ENCODE peak calls at places on chromosomes 16 and 17, in eight cellular contexts. M, H, N, J, I, O, G and P are unnamed samples.

GRCh38 chr16:88523381-88524159 is 46.6 kb upstream of the ZC3H18 start:
- DNase-seq in M (no peak), H (no peak), N (no peak), J (no peak), I (no peak), O (no peak), G (no peak), P (no peak)

GRCh38 chr16:88688013-88688778 is 1.9 kb upstream of the SNAI3 start:
- DNase-seq in M (no peak), H (no peak), N (no peak), J (no peak), I (no peak), O (no peak), G (no peak), P (no peak)

GRCh38 chr17:29524692-29525091 is 42.1 kb downstream of the ABHD15 start:
- DNase-seq in M (no peak), H (no peak), N (no peak), J (no peak), I (no peak), O (no peak), G (no peak), P (no peak)

GRCh38 chr16:10622036-10622921 is 41.9 kb upstream of the EMP2 start:
- DNase-seq in M (no peak), H (no peak), N (no peak), J (no peak), I (no peak), O (no peak), G (no peak), P (no peak)

GRCh38 chr17:60920107-60920506 is 242.5 kb downstream of the BCAS3 start:
- DNase-seq in M (no peak), H (no peak), N (no peak), J (no peak), I (no peak), O (no peak), G (no peak), P (no peak)

GRCh38 chr16:77589071-77589755 is 133.1 kb upstream of the NUDT7 start:
- DNase-seq in M (no peak), H (no peak), N (no peak), J (no peak), I (no peak), O (no peak), G (peak; percentile 53), P (no peak)

GRCh38 chr16:67563708-67564468 is 1.6 kb downstream of the CTCF start:
- DNase-seq in M (peak; percentile 95), H (peak; percentile 84), N (no peak), J (peak; percentile 83), I (no peak), O (peak; percentile 81), G (peak; percentile 78), P (no peak)

GRCh38 chr17:20095366-20096080 is 86.4 kb downstream of the SPECC1 start:
- DNase-seq in M (peak; percentile 16), H (peak; percentile 43), N (no peak), J (peak; percentile 42), I (peak; percentile 22), O (peak; percentile 92), G (peak; percentile 51), P (no peak)

GRCh38 chr17:81701288-81702071 is 1.7 kb upstream of the MRPL12 start:
- DNase-seq in M (no peak), H (no peak), N (no peak), J (no peak), I (no peak), O (no peak), G (no peak), P (no peak)

GRCh38 chr17:81700353-81701287 is 2.5 kb upstream of the MRPL12 start:
- DNase-seq in M (no peak), H (no peak), N (no peak), J (no peak), I (no peak), O (no peak), G (no peak), P (no peak)

GRCh38 chr17:81705518-81706231 is 2.5 kb downstream of the MRPL12 start:
- DNase-seq in M (no peak), H (no peak), N (no peak), J (no peak), I (no peak), O (no peak), G (no peak), P (no peak)

GRCh38 chr17:81703747-81704654 is 834 bp downstream of the MRPL12 start:
- DNase-seq in M (no peak), H (no peak), N (no peak), J (no peak), I (no peak), O (no peak), G (no peak), P (no peak)

DNA sequence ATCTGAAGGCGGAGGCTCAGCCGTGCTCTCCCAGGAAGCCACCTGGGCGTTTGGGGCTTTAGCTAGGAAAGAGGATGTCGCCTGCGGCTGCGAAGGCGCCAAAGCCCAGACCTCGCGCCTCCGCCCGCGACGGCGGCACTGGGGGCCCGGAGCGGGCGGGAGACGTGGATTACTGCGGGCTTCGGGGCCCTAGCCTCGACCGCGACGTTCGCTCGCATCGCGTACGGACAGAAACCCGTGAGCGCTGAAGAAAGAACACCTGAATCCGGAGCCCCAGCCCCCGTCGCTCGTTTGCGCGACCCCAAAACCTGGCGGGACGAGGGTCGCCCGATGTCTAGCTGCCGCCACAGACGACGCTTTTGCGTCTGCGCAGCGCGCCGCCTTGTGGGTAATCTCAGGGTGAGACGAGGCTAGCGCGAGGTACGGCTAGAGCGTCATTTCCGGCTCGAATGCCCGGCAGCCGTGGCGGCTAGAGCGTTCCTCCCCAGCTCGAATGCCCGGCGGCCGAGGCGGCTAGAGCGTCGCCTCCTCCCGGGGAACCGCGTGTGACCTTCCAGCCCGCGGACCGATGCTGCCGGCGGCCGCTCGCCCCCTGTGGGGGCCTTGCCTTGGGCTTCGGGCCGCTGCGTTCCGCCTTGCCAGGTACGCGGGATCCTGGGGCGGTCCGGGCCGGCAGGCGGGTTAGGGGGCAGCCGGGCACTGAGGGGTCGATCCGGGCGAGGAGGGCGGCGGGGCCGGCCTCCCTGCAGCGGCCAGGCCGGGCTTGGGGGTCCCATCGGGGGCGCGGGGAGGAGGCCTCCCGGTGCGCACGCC is at the start of gene MRPL12:
- DNase-seq in M (peak; percentile 90), H (peak; percentile 89), N (peak; percentile 92), J (peak; percentile 94), I (peak; percentile 90), O (peak; percentile 94), G (peak; percentile 93), P (no peak)
- TF ChIP-seq CTCF in M (no peak), H (no peak), N (peak; percentile 38), J (no peak), I (no peak), O (peak; percentile 23), G (no peak), P (peak; percentile 26)

GRCh38 chr16:50133214-50133613 is 19.9 kb upstream of the TENT4B start:
- DNase-seq in M (no peak), H (no peak), N (no peak), J (no peak), I (no peak), O (no peak), G (no peak), P (no peak)
- TF ChIP-seq CTCF in M (no peak), H (no peak), N (no peak), J (no peak), I (no peak), O (no peak), G (no peak), P (no peak)

GRCh38 chr17:33564146-33564545 is 271.1 kb upstream of the ASIC2 start:
- DNase-seq in M (no peak), H (no peak), N (no peak), J (no peak), I (no peak), O (no peak), G (no peak), P (no peak)

GRCh38 chr17:33561935-33562334 is 268.8 kb upstream of the ASIC2 start:
- DNase-seq in M (no peak), H (no peak), N (no peak), J (no peak), I (no peak), O (no peak), G (no peak), P (no peak)

GRCh38 chr17:33560165-33560564 is 267.1 kb upstream of the ASIC2 start:
- DNase-seq in M (no peak), H (peak; percentile 8), N (no peak), J (peak; percentile 85), I (no peak), O (no peak), G (peak; percentile 73), P (no peak)

GRCh38 chr17:33560871-33561270 is 267.8 kb upstream of the ASIC2 start:
- DNase-seq in M (no peak), H (no peak), N (no peak), J (no peak), I (no peak), O (no peak), G (no peak), P (no peak)

DNA sequence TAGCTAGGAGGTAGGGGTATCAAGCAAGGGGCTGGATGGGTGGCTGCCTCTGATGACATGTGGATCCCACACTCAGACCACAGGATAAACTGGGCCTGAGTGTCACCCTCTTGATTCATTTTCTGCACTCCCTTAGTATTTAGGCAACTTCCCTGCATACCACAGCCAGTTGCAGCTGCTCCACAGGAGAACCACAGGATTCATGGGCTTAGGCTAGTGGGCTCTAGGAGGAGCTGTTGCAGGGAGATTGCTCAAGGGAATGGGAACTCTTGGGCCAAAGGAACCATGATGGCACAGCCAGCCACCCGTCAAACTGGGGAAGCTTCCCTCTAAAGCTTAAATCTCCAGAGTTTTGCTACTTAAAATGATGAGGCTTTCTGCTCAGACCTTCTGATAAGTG is 269.7 kb upstream of the ASIC2 start:
- DNase-seq in M (no peak), H (no peak), N (no peak), J (peak; percentile 11), I (no peak), O (no peak), G (no peak), P (no peak)
- TF ChIP-seq CTCF in M (no peak), H (no peak), N (no peak), J (peak; percentile 7), I (no peak), O (no peak), G (no peak), P (no peak)

GRCh38 chr16:1011316-1012082 is 29.9 kb downstream of the SOX8 start:
- DNase-seq in M (no peak), H (no peak), N (no peak), J (no peak), I (no peak), O (no peak), G (no peak), P (no peak)

GRCh38 chr16:1008085-1008484 is 26.5 kb downstream of the SOX8 start:
- DNase-seq in M (no peak), H (no peak), N (no peak), J (no peak), I (no peak), O (no peak), G (no peak), P (no peak)

GRCh38 chr16:1010815-1011214 is 29.2 kb downstream of the SOX8 start:
- DNase-seq in M (no peak), H (no peak), N (no peak), J (no peak), I (no peak), O (no peak), G (no peak), P (no peak)

GRCh38 chr16:1010266-1010665 is 28.7 kb downstream of the SOX8 start:
- DNase-seq in M (no peak), H (no peak), N (no peak), J (no peak), I (no peak), O (no peak), G (no peak), P (no peak)

DNA sequence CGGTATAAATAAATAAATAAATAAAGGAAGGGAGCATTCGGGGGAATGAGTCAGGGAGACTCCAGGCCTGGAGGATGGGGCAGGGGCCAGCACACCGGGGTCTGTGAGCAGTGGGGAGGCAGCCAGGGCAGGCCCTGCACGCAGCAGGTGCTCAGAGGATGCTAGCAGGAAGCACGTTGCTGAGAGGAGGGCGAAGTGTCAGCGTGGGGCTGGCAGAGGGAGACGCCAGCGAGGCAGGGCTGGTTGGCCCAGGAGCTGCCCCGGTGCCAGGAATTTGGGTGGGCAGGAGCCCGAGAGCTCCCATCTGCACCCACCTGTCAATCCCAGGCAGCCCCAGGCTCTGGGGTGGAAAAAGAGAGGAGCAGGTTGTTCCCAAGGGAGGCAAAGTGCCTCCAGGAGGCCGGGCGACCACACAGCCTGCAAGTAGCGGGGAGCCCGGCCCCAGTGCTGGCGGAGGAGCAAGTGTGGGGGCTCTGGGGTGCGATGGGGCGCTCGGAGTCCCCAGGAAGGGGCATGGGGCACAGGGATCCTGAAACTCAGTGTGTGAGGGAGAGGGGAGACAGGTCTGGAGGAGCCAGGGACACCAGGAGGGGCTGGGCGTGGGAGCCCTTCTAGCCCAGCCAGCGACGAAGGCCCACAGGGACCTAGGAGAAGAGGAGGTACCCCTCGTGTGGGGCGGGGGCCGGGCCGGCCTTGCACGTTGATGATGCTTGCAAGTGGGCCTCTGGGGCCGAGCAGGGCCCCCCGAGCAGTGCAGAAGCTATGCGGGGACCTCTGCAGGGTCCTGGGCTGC is 28.0 kb downstream of the SOX8 start:
- DNase-seq in M (no peak), H (no peak), N (no peak), J (no peak), I (no peak), O (no peak), G (no peak), P (no peak)
- TF ChIP-seq CTCF in M (no peak), H (no peak), N (no peak), J (no peak), I (no peak), O (no peak), G (no peak), P (no peak)